ENCODE peak calls at places on chromosome 5, in eight cellular contexts. One of them, this sample, is unnamed. For H3K4me1, the result is how much of the 10 kb centered on the place peaks cover.

GRCh38 chr5:60652206-60652605 is 47.8 kb downstream of the DEPDC1B start:
- DNase-seq in H1: no peak
- DNase-seq in mesendoderm: peak
- DNase-seq in GM23248: peak
- DNase-seq in HCT116: no peak
- DNase-seq in IMR-90: peak
- DNase-seq in neuronal stem cell: no peak
- DNase-seq in hepatocyte: no peak
- DNase-seq in this sample: no peak

GRCh38 chr5:136242611-136243010 is 49.6 kb upstream of the SMIM32 start:
- DNase-seq in H1: no peak
- DNase-seq in mesendoderm: no peak
- DNase-seq in GM23248: no peak
- DNase-seq in HCT116: no peak
- DNase-seq in IMR-90: no peak
- DNase-seq in neuronal stem cell: no peak
- DNase-seq in hepatocyte: no peak
- DNase-seq in this sample: no peak

GRCh38 chr5:130141689-130142320 is 237.5 kb downstream of the CHSY3 start:
- DNase-seq in H1: peak
- DNase-seq in mesendoderm: peak
- DNase-seq in GM23248: peak
- DNase-seq in HCT116: no peak
- DNase-seq in IMR-90: no peak
- DNase-seq in neuronal stem cell: no peak
- DNase-seq in hepatocyte: peak
- DNase-seq in this sample: peak

GRCh38 chr5:86917117-86917579 is 299.4 kb downstream of the COX7C start:
- DNase-seq in H1: no peak
- DNase-seq in mesendoderm: peak
- DNase-seq in GM23248: peak
- DNase-seq in HCT116: no peak
- DNase-seq in IMR-90: peak
- DNase-seq in neuronal stem cell: peak
- DNase-seq in hepatocyte: peak
- DNase-seq in this sample: peak

GRCh38 chr5:137091473-137091872 is 407.7 kb downstream of the SPOCK1 start:
- DNase-seq in H1: no peak
- DNase-seq in mesendoderm: peak
- DNase-seq in GM23248: peak
- DNase-seq in HCT116: no peak
- DNase-seq in IMR-90: no peak
- DNase-seq in neuronal stem cell: no peak
- DNase-seq in hepatocyte: no peak
- DNase-seq in this sample: peak

GRCh38 chr5:93078082-93079038 is 502.7 kb downstream of the NR2F1-AS1 start:
- DNase-seq in H1: no peak
- DNase-seq in mesendoderm: peak
- DNase-seq in GM23248: peak
- DNase-seq in HCT116: peak
- DNase-seq in IMR-90: peak
- DNase-seq in neuronal stem cell: no peak
- DNase-seq in hepatocyte: peak
- DNase-seq in this sample: no peak

GRCh38 chr5:126124706-126125345 is 298.4 kb upstream of the GRAMD2B start:
- DNase-seq in H1: no peak
- DNase-seq in mesendoderm: peak
- DNase-seq in GM23248: peak
- DNase-seq in HCT116: peak
- DNase-seq in IMR-90: peak
- DNase-seq in neuronal stem cell: no peak
- DNase-seq in hepatocyte: no peak
- DNase-seq in this sample: no peak

GRCh38 chr5:8538813-8539212 is 669.9 kb downstream of the MTRR start:
- DNase-seq in H1: no peak
- DNase-seq in mesendoderm: no peak
- DNase-seq in GM23248: no peak
- DNase-seq in HCT116: no peak
- DNase-seq in IMR-90: no peak
- DNase-seq in neuronal stem cell: no peak
- DNase-seq in hepatocyte: no peak
- DNase-seq in this sample: no peak

GRCh38 chr5:16459451-16459850 is 6.1 kb downstream of the ZNF622 start:
- DNase-seq in H1: no peak
- DNase-seq in mesendoderm: no peak
- DNase-seq in GM23248: no peak
- DNase-seq in HCT116: no peak
- DNase-seq in IMR-90: no peak
- DNase-seq in neuronal stem cell: no peak
- DNase-seq in hepatocyte: no peak
- DNase-seq in this sample: no peak

GRCh38 chr5:170755679-170756456 is 27.7 kb upstream of the GABRP start:
- DNase-seq in H1: no peak
- DNase-seq in mesendoderm: no peak
- DNase-seq in GM23248: no peak
- DNase-seq in HCT116: no peak
- DNase-seq in IMR-90: no peak
- DNase-seq in neuronal stem cell: no peak
- DNase-seq in hepatocyte: no peak
- DNase-seq in this sample: no peak

GRCh38 chr5:181160144-181160754 is 12.9 kb downstream of the OR2V2 start:
- DNase-seq in H1: no peak
- DNase-seq in mesendoderm: peak
- DNase-seq in GM23248: peak
- DNase-seq in HCT116: no peak
- DNase-seq in IMR-90: peak
- DNase-seq in neuronal stem cell: peak
- DNase-seq in hepatocyte: peak
- DNase-seq in this sample: peak

GRCh38 chr5:73112359-73112758 is 8.0 kb upstream of the TMEM171 start:
- DNase-seq in H1: no peak
- DNase-seq in mesendoderm: no peak
- DNase-seq in GM23248: no peak
- DNase-seq in HCT116: no peak
- DNase-seq in IMR-90: no peak
- DNase-seq in neuronal stem cell: no peak
- DNase-seq in hepatocyte: no peak
- DNase-seq in this sample: no peak

GRCh38 chr5:173572431-173573125 is 43.9 kb downstream of the BOD1 start:
- DNase-seq in H1: no peak
- DNase-seq in mesendoderm: no peak
- DNase-seq in GM23248: peak
- DNase-seq in HCT116: no peak
- DNase-seq in IMR-90: no peak
- DNase-seq in neuronal stem cell: no peak
- DNase-seq in hepatocyte: no peak
- DNase-seq in this sample: no peak

GRCh38 chr5:176700239-176700847 is 53.1 kb downstream of the TSPAN17 start:
- DNase-seq in H1: peak
- DNase-seq in mesendoderm: peak
- DNase-seq in GM23248: no peak
- DNase-seq in HCT116: no peak
- DNase-seq in IMR-90: no peak
- DNase-seq in neuronal stem cell: peak
- DNase-seq in hepatocyte: no peak
- DNase-seq in this sample: peak

GRCh38 chr5:96615223-96615622 is 47.0 kb upstream of the CAST start:
- DNase-seq in H1: no peak
- DNase-seq in mesendoderm: no peak
- DNase-seq in GM23248: no peak
- DNase-seq in HCT116: no peak
- DNase-seq in IMR-90: peak
- DNase-seq in neuronal stem cell: no peak
- DNase-seq in hepatocyte: no peak
- DNase-seq in this sample: no peak

GRCh38 chr5:176413255-176413565 is 3.1 kb downstream of the CLTB start:
- DNase-seq in H1: no peak
- DNase-seq in mesendoderm: no peak
- DNase-seq in GM23248: peak
- DNase-seq in HCT116: no peak
- DNase-seq in IMR-90: no peak
- DNase-seq in neuronal stem cell: no peak
- DNase-seq in hepatocyte: no peak
- DNase-seq in this sample: no peak

GRCh38 chr5:156359452-156359851 is 32.5 kb downstream of the SGCD start:
- DNase-seq in H1: no peak
- DNase-seq in mesendoderm: no peak
- DNase-seq in GM23248: peak
- DNase-seq in HCT116: no peak
- DNase-seq in IMR-90: peak
- DNase-seq in neuronal stem cell: no peak
- DNase-seq in hepatocyte: no peak
- DNase-seq in this sample: no peak

GRCh38 chr5:68269820-68270219 is 54.3 kb downstream of the PIK3R1 start:
- DNase-seq in H1: no peak
- DNase-seq in mesendoderm: no peak
- DNase-seq in GM23248: no peak
- DNase-seq in HCT116: no peak
- DNase-seq in IMR-90: no peak
- DNase-seq in neuronal stem cell: no peak
- DNase-seq in hepatocyte: no peak
- DNase-seq in this sample: no peak
- H3K4me1 ChIP-seq in H1: under half
- H3K4me1 ChIP-seq in mesendoderm: under half
- H3K4me1 ChIP-seq in GM23248: half or more
- H3K4me1 ChIP-seq in HCT116: under half
- H3K4me1 ChIP-seq in IMR-90: under half
- H3K4me1 ChIP-seq in neuronal stem cell: under half
- H3K4me1 ChIP-seq in hepatocyte: under half
- H3K4me1 ChIP-seq in this sample: under half

GRCh38 chr5:129103397-129103796 is 8.8 kb downstream of the ISOC1 start:
- DNase-seq in H1: no peak
- DNase-seq in mesendoderm: no peak
- DNase-seq in GM23248: no peak
- DNase-seq in HCT116: no peak
- DNase-seq in IMR-90: no peak
- DNase-seq in neuronal stem cell: no peak
- DNase-seq in hepatocyte: no peak
- DNase-seq in this sample: no peak
- H3K4me2 ChIP-seq in H1: no peak
- H3K4me2 ChIP-seq in mesendoderm: no peak
- H3K4me2 ChIP-seq in GM23248: no peak
- H3K4me2 ChIP-seq in HCT116: no peak
- H3K4me2 ChIP-seq in IMR-90: no peak
- H3K4me2 ChIP-seq in neuronal stem cell: no peak
- H3K4me2 ChIP-seq in hepatocyte: no peak
- H3K4me2 ChIP-seq in this sample: no peak

DNA sequence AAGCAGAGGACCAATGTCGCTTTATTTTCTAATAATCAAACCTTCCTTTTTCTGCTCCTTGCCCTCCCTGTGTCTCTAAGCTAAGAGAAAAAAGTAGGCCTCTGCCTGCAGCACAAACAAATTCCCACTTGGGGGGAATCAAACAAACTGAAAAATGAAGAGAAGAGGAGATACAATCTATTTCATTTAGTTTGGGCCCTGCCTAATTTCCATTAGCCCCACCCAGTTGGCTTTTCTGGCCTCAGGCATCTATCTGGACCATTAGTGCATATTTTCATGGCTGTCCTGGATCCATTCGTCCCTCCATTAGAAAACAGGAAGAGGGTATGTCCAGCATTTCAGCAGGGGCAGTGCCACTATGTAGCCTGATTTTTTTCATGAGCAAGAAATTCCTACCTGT is 72.9 kb downstream of the EBF1 start:
- DNase-seq in H1: no peak
- DNase-seq in mesendoderm: no peak
- DNase-seq in GM23248: no peak
- DNase-seq in HCT116: no peak
- DNase-seq in IMR-90: no peak
- DNase-seq in neuronal stem cell: no peak
- DNase-seq in hepatocyte: no peak
- DNase-seq in this sample: no peak
- H3K4me1 ChIP-seq in H1: under half
- H3K4me1 ChIP-seq in mesendoderm: under half
- H3K4me1 ChIP-seq in GM23248: under half
- H3K4me1 ChIP-seq in HCT116: under half
- H3K4me1 ChIP-seq in IMR-90: under half
- H3K4me1 ChIP-seq in neuronal stem cell: half or more
- H3K4me1 ChIP-seq in hepatocyte: under half
- H3K4me1 ChIP-seq in this sample: under half

GRCh38 chr5:40134883-40135520 is 544.7 kb upstream of the PTGER4 start:
- DNase-seq in H1: no peak
- DNase-seq in mesendoderm: no peak
- DNase-seq in GM23248: no peak
- DNase-seq in HCT116: no peak
- DNase-seq in IMR-90: no peak
- DNase-seq in neuronal stem cell: no peak
- DNase-seq in hepatocyte: no peak
- DNase-seq in this sample: no peak
- H3K4me2 ChIP-seq in H1: no peak
- H3K4me2 ChIP-seq in mesendoderm: no peak
- H3K4me2 ChIP-seq in GM23248: no peak
- H3K4me2 ChIP-seq in HCT116: no peak
- H3K4me2 ChIP-seq in IMR-90: no peak
- H3K4me2 ChIP-seq in neuronal stem cell: no peak
- H3K4me2 ChIP-seq in hepatocyte: no peak
- H3K4me2 ChIP-seq in this sample: no peak

DNA sequence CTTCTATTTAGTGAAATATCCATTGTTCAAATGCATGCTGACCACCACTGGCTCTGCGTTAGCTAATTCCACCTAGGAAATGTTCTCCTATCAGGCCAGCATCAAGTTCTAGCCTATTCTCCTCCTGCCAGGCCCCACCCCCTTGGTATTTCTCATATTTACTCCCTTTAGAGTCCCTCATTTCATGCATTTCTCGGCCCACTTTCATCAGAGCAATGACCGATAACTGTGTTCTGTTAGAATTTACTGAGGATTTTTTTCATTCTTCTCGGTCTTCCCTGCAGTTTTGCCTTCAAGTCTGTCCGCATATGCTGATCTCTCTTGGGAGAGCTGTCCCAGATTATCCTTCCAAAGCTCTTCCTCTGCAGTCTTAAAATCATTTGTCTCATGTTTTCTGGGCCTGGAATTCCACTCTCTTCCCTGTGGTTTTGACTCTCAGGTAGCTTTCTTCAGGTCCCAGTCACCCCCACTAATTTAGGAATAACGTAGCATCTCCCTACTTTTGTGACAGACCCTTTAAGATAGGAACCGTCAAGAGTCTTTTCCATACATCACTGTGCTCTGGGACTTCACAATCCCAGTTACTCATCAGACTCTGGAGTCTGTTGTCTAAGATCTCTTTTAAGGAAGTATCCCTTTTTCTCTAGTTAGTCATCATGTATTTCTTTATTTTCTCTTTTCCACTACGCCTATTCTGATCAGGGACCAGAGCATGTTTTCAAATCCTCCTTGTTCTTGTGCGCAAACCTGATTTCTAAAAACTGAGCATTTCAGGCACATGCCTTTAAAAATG is 143.2 kb downstream of the GOLPH3 start:
- DNase-seq in H1: no peak
- DNase-seq in mesendoderm: no peak
- DNase-seq in GM23248: peak
- DNase-seq in HCT116: no peak
- DNase-seq in IMR-90: peak
- DNase-seq in neuronal stem cell: no peak
- DNase-seq in hepatocyte: no peak
- DNase-seq in this sample: no peak
- H3K4me1 ChIP-seq in H1: under half
- H3K4me1 ChIP-seq in mesendoderm: under half
- H3K4me1 ChIP-seq in GM23248: half or more
- H3K4me1 ChIP-seq in HCT116: under half
- H3K4me1 ChIP-seq in IMR-90: under half
- H3K4me1 ChIP-seq in neuronal stem cell: under half
- H3K4me1 ChIP-seq in hepatocyte: under half
- H3K4me1 ChIP-seq in this sample: under half